ENCODE peak calls at places on chromosome 9, in seven cellular contexts. L, O, B, U, G, P and D are unnamed samples.

GRCh38 chr9:96883922-96884321 is 29.6 kb upstream of the ZNF782 start:
- DNase-seq in L (no peak), O (no peak), B (no peak), U (no peak), G (no peak), P (no peak), D (no peak)

GRCh38 chr9:71886015-71886414 is 25.0 kb downstream of the ABHD17B start:
- DNase-seq in L (no peak), O (no peak), B (no peak), U (no peak), G (no peak), P (no peak), D (no peak)

GRCh38 chr9:127762111-127762676 is 16.3 kb downstream of the SH2D3C start:
- DNase-seq in L (no peak), O (no peak), B (no peak), U (no peak), G (no peak), P (no peak), D (no peak)

GRCh38 chr9:100167912-100168775 is 69.1 kb downstream of the INVS start:
- DNase-seq in L (no peak), O (no peak), B (no peak), U (no peak), G (no peak), P (no peak), D (no peak)

GRCh38 chr9:115167175-115167574 is 49.2 kb upstream of the TNC start:
- DNase-seq in L (no peak), O (no peak), B (no peak), U (no peak), G (no peak), P (no peak), D (no peak)

GRCh38 chr9:32844259-32844658 is 60.9 kb downstream of the TMEM215 start:
- DNase-seq in L (no peak), O (no peak), B (no peak), U (no peak), G (no peak), P (no peak), D (no peak)

GRCh38 chr9:129682381-129682780 is 16.9 kb downstream of the PRRX2 start:
- DNase-seq in L (no peak), O (peak; percentile 48), B (no peak), U (no peak), G (no peak), P (no peak), D (no peak)

GRCh38 chr9:125484632-125485282 is 222.3 kb downstream of the MAPKAP1 start:
- DNase-seq in L (no peak), O (no peak), B (no peak), U (no peak), G (no peak), P (no peak), D (peak; percentile 91)

GRCh38 chr9:127944586-127945218 is 7.0 kb upstream of the DPM2 start:
- DNase-seq in L (no peak), O (no peak), B (no peak), U (no peak), G (no peak), P (no peak), D (no peak)

GRCh38 chr9:94672811-94673487 is 33.6 kb upstream of the FBP1 start:
- DNase-seq in L (no peak), O (no peak), B (no peak), U (no peak), G (no peak), P (no peak), D (no peak)

GRCh38 chr9:95007470-95007869 is 281.0 kb downstream of the AOPEP start:
- DNase-seq in L (no peak), O (no peak), B (no peak), U (no peak), G (no peak), P (no peak), D (no peak)

GRCh38 chr9:15982182-15982581 is 429.3 kb downstream of the CCDC171 start:
- DNase-seq in L (no peak), O (no peak), B (no peak), U (no peak), G (no peak), P (no peak), D (no peak)

GRCh38 chr9:113929634-113930092 is 53.6 kb downstream of the ZNF618 start:
- DNase-seq in L (no peak), O (no peak), B (no peak), U (no peak), G (no peak), P (no peak), D (no peak)

GRCh38 chr9:77946969-77947368 is 84.6 kb downstream of the GNAQ start:
- DNase-seq in L (no peak), O (peak; percentile 49), B (no peak), U (no peak), G (no peak), P (no peak), D (peak; percentile 92)

GRCh38 chr9:88460583-88461332 is 72.5 kb downstream of the SPIN1 start:
- DNase-seq in L (no peak), O (no peak), B (no peak), U (no peak), G (no peak), P (no peak), D (no peak)

GRCh38 chr9:136075134-136075841 is 19.8 kb downstream of the NACC2 start:
- DNase-seq in L (peak; percentile 15), O (no peak), B (no peak), U (no peak), G (no peak), P (no peak), D (no peak)

GRCh38 chr9:109811876-109812275 is 31.9 kb downstream of the PALM2AKAP2 start:
- DNase-seq in L (no peak), O (no peak), B (no peak), U (no peak), G (no peak), P (no peak), D (no peak)

GRCh38 chr9:19156805-19157204 is 29.5 kb upstream of the PLIN2 start:
- DNase-seq in L (no peak), O (no peak), B (no peak), U (no peak), G (no peak), P (no peak), D (no peak)

GRCh38 chr9:27524236-27524635 is at the start of gene IFNK:
- DNase-seq in L (no peak), O (no peak), B (no peak), U (no peak), G (no peak), P (no peak), D (peak; percentile 17)

GRCh38 chr9:24011206-24011605 is 185.2 kb upstream of the ELAVL2 start:
- DNase-seq in L (no peak), O (no peak), B (no peak), U (no peak), G (no peak), P (no peak), D (no peak)

GRCh38 chr9:123763910-123764588 is 165.9 kb downstream of the DENND1A start:
- DNase-seq in L (no peak), O (no peak), B (no peak), U (no peak), G (no peak), P (no peak), D (no peak)

GRCh38 chr9:10208691-10209069 is 404.1 kb downstream of the PTPRD start:
- DNase-seq in L (no peak), O (no peak), B (no peak), U (no peak), G (no peak), P (no peak), D (no peak)

DNA sequence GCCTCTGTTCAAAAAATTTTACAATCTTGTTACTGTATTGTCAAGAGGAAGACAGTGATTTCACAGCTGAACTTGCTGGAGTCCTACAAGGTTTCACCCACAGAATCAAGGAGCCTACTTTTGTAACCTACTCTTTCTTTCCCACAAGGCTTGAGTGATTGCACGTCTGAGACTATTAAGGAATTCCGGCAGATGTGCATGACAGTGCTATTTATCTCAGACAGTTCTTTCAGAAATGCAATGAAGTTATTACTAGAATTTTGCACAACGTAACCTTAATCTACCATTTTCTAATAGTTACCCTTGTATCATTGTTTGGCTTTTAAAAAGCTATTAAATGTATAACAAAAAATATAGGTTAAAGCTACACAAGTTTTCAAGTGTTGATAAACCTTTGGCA is 400.1 kb downstream of the PTPRD start:
- DNase-seq in L (no peak), O (no peak), B (no peak), U (no peak), G (no peak), P (no peak), D (no peak)
- TF ChIP-seq EP300 in L (no peak), O (no peak), B (no peak), U (no peak), G (no peak), P (no peak), D (no peak)

GRCh38 chr9:89467278-89467625 is 30.7 kb downstream of the SEMA4D start:
- DNase-seq in L (no peak), O (no peak), B (no peak), U (no peak), G (no peak), P (no peak), D (no peak)
- H3K4me1 ChIP-seq in L (peaks cover 24% of the 10 kb centered on the region), O (no peaks in the 10 kb centered on the region), B (no peaks in the 10 kb centered on the region), U (peaks cover 85% of the 10 kb centered on the region), G (peaks cover 48% of the 10 kb centered on the region), P (no peaks in the 10 kb centered on the region), D (no peaks in the 10 kb centered on the region)

GRCh38 chr9:98374385-98375051 is 119.1 kb upstream of the TBC1D2 start:
- DNase-seq in L (no peak), O (peak; percentile 42), B (peak; percentile 72), U (no peak), G (no peak), P (no peak), D (no peak)
- TF ChIP-seq EP300 in L (no peak), O (no peak), B (no peak), U (no peak), G (no peak), P (no peak), D (no peak)

GRCh38 chr9:132773093-132773492 is 102.8 kb downstream of the GTF3C4 start:
- DNase-seq in L (no peak), O (no peak), B (no peak), U (no peak), G (no peak), P (no peak), D (no peak)

GRCh38 chr9:132773764-132774339 is 103.6 kb downstream of the GTF3C4 start:
- DNase-seq in L (no peak), O (no peak), B (no peak), U (no peak), G (no peak), P (no peak), D (peak; percentile 90)

GRCh38 chr9:132770775-132771310 is 100.6 kb downstream of the GTF3C4 start:
- DNase-seq in L (no peak), O (no peak), B (no peak), U (no peak), G (no peak), P (no peak), D (no peak)

GRCh38 chr9:132769895-132770774 is 99.9 kb downstream of the GTF3C4 start:
- DNase-seq in L (no peak), O (peak; percentile 80), B (peak; percentile 44), U (peak; percentile 12), G (peak; percentile 56), P (peak; percentile 85), D (peak; percentile 91)

GRCh38 chr9:132768932-132769894 is 98.9 kb downstream of the GTF3C4 start:
- DNase-seq in L (peak; percentile 68), O (peak; percentile 66), B (peak; percentile 49), U (peak; percentile 40), G (peak; percentile 31), P (peak; percentile 76), D (no peak)
- H3K4me1 ChIP-seq in L (peaks cover 5% of the 10 kb centered on the region), O (peaks cover 7% of the 10 kb centered on the region), B (no peaks in the 10 kb centered on the region), U (peaks cover 3% of the 10 kb centered on the region), G (peaks cover 7% of the 10 kb centered on the region), P (peaks cover 4% of the 10 kb centered on the region), D (peaks cover 14% of the 10 kb centered on the region)

GRCh38 chr9:81028504-81028903 is 660.8 kb downstream of the TLE1 start:
- DNase-seq in L (no peak), O (no peak), B (peak; percentile 66), U (no peak), G (no peak), P (no peak), D (no peak)
- TF ChIP-seq EP300 in L (peak; percentile 85), O (no peak), B (peak; percentile 82), U (no peak), G (peak; percentile 73), P (no peak), D (no peak)